ENCODE peak calls at places on chromosome 13, in five cellular contexts. G is transverse colon; D is effector memory CD4-positive, alpha-beta T cell; L is thoracic aorta; H is adipocyte. T is an unnamed sample. For H3K4me1 and H3K9me3, the result is how much of the 10 kb centered on the place peaks cover.

GRCh38 chr13:36323951-36324566 is 22.1 kb downstream of the SPART start:
- DNase-seq in L (no peak), G (no peak), D (no peak), H (peak), T (no peak)

GRCh38 chr13:44917589-44918322 is 71.5 kb downstream of the NUFIP1 start:
- DNase-seq in H (peak), L (peak), G (peak), D (peak), T (peak)

GRCh38 chr13:93147946-93148345 is 78.7 kb upstream of the GPC6 start:
- DNase-seq in L (no peak), D (no peak), G (no peak), H (no peak), T (no peak)

GRCh38 chr13:77729502-77730221 is 32.2 kb downstream of the SLAIN1 start:
- DNase-seq in H (no peak), G (no peak), D (no peak), L (no peak), T (no peak)

GRCh38 chr13:37775871-37776270 is 93.7 kb downstream of the TRPC4 start:
- DNase-seq in D (no peak), G (no peak), L (no peak), H (no peak), T (no peak)

GRCh38 chr13:83184819-83185218 is 697.5 kb downstream of the SLITRK1 start:
- DNase-seq in G (no peak), H (peak), D (no peak), L (no peak), T (no peak)

GRCh38 chr13:44726214-44726613 is 150.1 kb upstream of the TSC22D1 start:
- DNase-seq in D (no peak), G (no peak), H (peak), L (no peak), T (no peak)

GRCh38 chr13:110173247-110173818 is 133.6 kb downstream of the COL4A1 start:
- DNase-seq in D (no peak), L (no peak), H (no peak), G (no peak), T (no peak)

GRCh38 chr13:86174632-86175031 is 375.4 kb upstream of the SLITRK6 start:
- DNase-seq in L (no peak), H (no peak), G (no peak), D (no peak), T (no peak)

GRCh38 chr13:46181799-46182490 is at the start of gene LCP1:
- DNase-seq in H (no peak), G (peak), D (peak), L (no peak), T (peak)

GRCh38 chr13:80363890-80364503 is 23.1 kb upstream of the SPRY2 start:
- DNase-seq in H (peak), G (no peak), L (no peak), D (no peak), T (no peak)

GRCh38 chr13:31545616-31546015 is 193.7 kb upstream of the RXFP2 start:
- DNase-seq in G (no peak), D (no peak), L (no peak), H (peak), T (no peak)

GRCh38 chr13:64457976-64458375 is 2772.2 kb downstream of the PCDH9 start:
- DNase-seq in D (no peak), L (no peak), G (no peak), H (peak), T (no peak)

GRCh38 chr13:106133025-106133424 is 402.4 kb downstream of the EFNB2 start:
- DNase-seq in H (peak), G (no peak), L (no peak), D (no peak), T (no peak)

GRCh38 chr13:111999352-111999751 is 67.6 kb upstream of the SOX1 start:
- DNase-seq in D (no peak), L (no peak), H (no peak), G (no peak), T (no peak)

GRCh38 chr13:21399741-21400140 is 59.4 kb downstream of the ZDHHC20 start:
- DNase-seq in H (no peak), G (no peak), D (no peak), L (no peak), T (no peak)

GRCh38 chr13:98535501-98536357 is 41.2 kb downstream of the STK24 start:
- DNase-seq in D (no peak), L (no peak), H (no peak), G (no peak), T (no peak)

DNA sequence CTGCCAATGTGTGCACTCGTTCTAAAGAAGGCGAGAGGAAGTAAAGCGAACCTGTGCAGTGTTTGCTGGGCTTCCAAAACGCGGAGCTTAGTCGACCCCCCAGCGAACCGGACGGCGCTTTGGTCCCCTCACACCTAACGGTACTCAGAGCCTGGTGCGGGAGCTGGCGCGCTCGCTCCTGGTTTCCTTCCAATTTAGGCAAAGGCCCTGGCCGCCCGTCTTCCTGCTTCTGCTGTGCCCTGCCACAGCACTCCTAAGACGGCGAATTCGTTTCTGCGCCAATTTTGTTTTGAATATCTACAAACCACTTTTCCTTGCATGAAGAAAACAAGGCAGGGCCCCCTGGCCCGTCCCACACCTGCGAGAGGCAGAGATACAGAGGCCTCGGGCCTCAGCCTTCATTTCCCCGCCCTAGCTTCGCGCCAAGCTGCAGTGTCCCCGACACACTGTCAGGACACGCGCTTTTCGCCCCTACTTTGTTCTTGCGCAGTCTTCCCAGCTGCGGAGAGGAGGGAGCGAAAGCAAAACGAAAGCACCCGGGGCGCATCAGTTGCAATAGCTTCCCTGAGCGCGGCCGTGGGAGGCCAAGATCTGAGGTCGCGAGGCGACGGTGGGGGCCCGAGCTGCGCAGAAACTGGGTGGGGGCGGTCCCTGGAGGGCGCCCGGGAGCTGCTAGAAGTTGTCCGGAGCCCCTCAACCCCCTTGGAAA is 111.9 kb downstream of the KCNRG start:
- DNase-seq in G (peak), D (no peak), L (no peak), H (peak), T (peak)
- H3K4me1 ChIP-seq in G (under half), D (half or more), L (under half), H (under half), T (half or more)

GRCh38 chr13:48069573-48069972 is 25.3 kb downstream of the MED4 start:
- DNase-seq in D (no peak), H (no peak), G (no peak), L (no peak), T (no peak)

GRCh38 chr13:48066310-48066989 is 28.5 kb downstream of the MED4 start:
- DNase-seq in D (no peak), L (no peak), G (no peak), H (no peak), T (peak)

GRCh38 chr13:48068036-48068435 is 26.9 kb downstream of the MED4 start:
- DNase-seq in L (no peak), G (no peak), H (no peak), D (no peak), T (no peak)

GRCh38 chr13:48070942-48071341 is 24.0 kb downstream of the MED4 start:
- DNase-seq in H (no peak), L (no peak), D (no peak), G (no peak), T (no peak)

GRCh38 chr13:48068952-48069351 is 26.0 kb downstream of the MED4 start:
- DNase-seq in G (no peak), D (no peak), L (no peak), H (no peak), T (no peak)
- H3K9me3 ChIP-seq in G (under half), D (under half), L (under half), H (half or more), T (under half)

DNA sequence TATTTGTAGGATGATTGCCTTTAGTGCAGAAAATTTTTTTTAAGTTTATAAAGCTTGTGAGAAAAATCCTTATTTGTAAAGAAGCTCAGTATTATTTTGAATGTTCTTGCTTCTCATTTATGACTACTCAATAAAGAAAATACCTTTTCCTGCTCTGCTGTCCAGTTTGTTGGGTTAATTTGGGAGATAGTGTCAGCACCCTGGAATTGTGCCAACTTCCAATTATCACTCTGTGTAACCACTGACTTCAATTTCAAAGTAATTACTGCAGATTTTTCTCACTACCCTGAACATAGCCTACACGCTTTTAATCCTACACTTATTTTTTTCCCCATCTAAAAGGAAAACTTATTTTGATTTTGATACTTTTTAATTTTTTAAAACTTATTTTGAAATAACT is 93.1 kb downstream of the GGACT start:
- DNase-seq in H (no peak), G (no peak), L (no peak), D (no peak), T (no peak)
- H3K4me1 ChIP-seq in H (under half), G (under half), L (under half), D (under half), T (under half)

DNA sequence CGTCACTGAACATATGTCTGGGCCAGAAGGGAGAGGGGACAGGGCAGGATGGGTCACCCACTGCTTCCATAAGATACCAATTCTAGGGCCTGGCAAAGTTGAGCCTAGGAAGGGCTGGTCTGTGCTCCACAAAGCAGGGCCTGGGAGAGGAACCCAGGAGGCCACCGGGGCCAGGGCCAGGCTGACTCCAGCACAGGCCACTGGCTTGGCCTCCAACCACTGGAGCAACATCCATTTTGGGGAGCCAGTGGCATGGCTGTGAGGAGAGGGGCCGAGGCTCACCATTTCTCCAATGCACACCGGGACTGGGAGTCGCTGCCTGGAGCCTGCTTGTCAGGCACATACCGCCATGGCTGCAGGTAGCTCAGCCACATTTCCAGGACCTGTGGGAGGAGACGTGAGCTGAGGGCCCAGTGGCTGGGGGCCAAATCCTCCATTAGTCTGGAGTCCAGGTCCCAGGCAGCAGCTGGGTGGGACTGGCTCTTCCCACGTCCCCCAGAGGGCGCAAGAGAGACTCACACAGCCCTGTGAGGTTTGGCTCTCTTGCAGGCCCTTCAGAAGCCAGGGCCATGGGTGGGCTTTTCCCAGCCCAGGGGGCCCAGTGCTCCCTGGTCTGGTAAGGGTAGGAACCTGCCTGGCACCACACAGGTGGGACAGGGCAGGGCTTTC is 27.7 kb downstream of the TUBA3C start:
- DNase-seq in L (no peak), D (no peak), H (no peak), G (no peak), T (no peak)
- H3K9me3 ChIP-seq in L (under half), D (under half), H (under half), G (under half), T (under half)

GRCh38 chr13:33231339-33231738 is 54.2 kb downstream of the STARD13 start:
- DNase-seq in L (no peak), G (no peak), H (no peak), D (no peak), T (no peak)
- H3K4me1 ChIP-seq in L (under half), G (under half), H (half or more), D (under half), T (under half)

DNA sequence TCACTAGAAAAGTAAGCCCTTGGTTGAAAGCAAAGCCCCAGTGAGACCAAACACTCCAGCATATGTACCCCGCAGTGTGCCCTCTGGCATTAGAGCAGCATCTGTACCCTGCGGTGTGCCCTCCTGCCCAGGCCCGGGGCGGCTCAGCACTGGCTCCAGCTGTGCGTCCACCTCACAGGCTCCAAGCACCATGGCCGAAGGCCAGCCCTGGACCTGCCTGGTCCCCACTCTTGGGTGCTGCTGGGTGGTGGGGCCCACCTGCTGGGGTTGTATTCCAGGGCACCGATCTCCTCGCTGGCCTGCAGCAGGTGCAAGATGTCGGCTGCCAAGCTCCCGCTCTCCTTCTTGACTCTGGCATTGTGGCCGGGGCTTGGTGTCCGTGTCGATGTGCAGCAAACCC is 230.2 kb downstream of the TUBA3C start:
- DNase-seq in G (no peak), D (no peak), L (no peak), H (no peak), T (no peak)
- H3K9me3 ChIP-seq in G (under half), D (under half), L (under half), H (under half), T (under half)

GRCh38 chr13:113404723-113405471 is 41.0 kb upstream of the GRTP1 start:
- DNase-seq in G (no peak), D (no peak), H (no peak), L (no peak), T (no peak)
- H3K4me1 ChIP-seq in G (under half), D (under half), H (under half), L (under half), T (under half)

DNA sequence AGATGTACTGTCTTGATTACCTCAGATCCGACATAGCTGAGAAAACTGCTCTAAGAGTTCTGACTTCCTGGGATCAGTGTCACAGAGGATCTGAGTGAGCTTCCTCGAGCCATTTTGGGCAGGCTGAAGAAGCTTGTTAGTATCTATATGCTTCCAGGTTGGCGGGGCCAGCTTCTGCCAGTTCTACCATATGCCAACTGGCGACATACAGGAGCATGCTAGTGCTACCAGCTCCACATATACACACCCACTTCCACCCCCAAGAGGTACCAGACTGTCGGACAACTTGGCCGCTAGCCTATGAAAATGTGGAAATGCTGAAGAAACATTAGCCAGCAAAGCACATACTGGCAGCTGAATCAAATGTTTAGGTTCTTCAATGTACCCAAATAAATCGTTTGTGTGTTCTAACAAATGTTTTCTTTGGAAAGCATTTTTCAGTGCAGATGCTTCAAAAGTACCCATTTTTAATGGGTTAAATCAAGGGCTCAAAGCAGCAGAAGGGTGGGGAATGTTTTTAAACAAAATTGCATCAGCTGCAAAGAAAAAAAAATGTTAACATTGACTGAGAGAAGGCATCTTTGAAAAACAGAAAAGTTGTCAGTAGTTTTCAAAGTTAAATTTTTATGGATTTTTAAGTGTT is 163.7 kb downstream of the KLF12 start:
- DNase-seq in D (no peak), L (no peak), G (no peak), H (peak), T (no peak)
- H3K9me3 ChIP-seq in D (under half), L (under half), G (under half), H (under half), T (under half)

GRCh38 chr13:33279414-33279813 is 6.1 kb downstream of the STARD13 start:
- DNase-seq in L (no peak), H (peak), G (peak), D (no peak), T (no peak)
- H3K4me1 ChIP-seq in L (half or more), H (half or more), G (under half), D (under half), T (under half)

DNA sequence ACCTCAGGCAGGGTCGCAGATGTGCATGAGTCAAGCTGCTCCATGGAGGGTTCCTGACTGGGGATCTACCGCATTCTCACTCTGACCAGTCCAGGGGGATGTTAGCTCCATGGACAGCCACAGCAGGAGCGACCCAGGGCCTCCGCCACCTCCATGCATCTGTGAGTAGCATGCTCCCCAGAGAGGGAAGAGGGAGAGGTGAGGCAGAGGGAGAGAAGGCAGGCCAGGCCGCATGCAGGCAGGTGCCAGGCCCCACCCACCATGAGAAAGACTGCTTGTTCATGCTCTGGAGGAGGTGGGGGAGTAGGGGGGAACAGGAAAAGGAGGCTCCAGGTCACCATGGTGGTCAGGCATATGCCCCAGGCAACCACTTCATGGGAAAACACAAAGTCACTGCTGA is 20.3 kb downstream of the TUBA3C start:
- DNase-seq in L (no peak), G (no peak), D (no peak), H (no peak), T (no peak)
- H3K9me3 ChIP-seq in L (under half), G (under half), D (under half), H (under half), T (under half)